ENCODE peak calls at places on chromosomes 1 and 21, in five cellular contexts. L is GM06990, D is fibroblast of the aortic adventitia, C is left ventricle myocardium inferior, K is astrocyte of the spinal cord. N is an unnamed sample.

GRCh38 chr1:119544165-119544762 is 37.3 kb downstream of the HSD3B1 start:
- DNase-seq in C (no peak), K (no peak), L (no peak), D (no peak), N (no peak)

GRCh38 chr1:184422490-184423233 is 35.8 kb downstream of the C1orf21 start:
- DNase-seq in K (no peak), L (no peak), D (no peak), C (no peak), N (no peak)

GRCh38 chr1:89833183-89834077 is 12.6 kb downstream of the LRRC8D start:
- DNase-seq in C (no peak), D (no peak), K (no peak), L (no peak), N (no peak)

GRCh38 chr1:83931658-83932253 is 67.2 kb downstream of the TTLL7 start:
- DNase-seq in C (no peak), D (peak; percentile 77), K (peak; percentile 62), L (peak; percentile 3), N (no peak)

GRCh38 chr1:35642472-35642955 is 1.2 kb upstream of the PSMB2 start:
- DNase-seq in K (no peak), L (peak; percentile 11), D (no peak), C (no peak), N (no peak)

GRCh38 chr1:190564117-190564516 is 86.5 kb upstream of the BRINP3 start:
- DNase-seq in L (no peak), K (no peak), C (no peak), D (no peak), N (no peak)

GRCh38 chr1:30353637-30354036 is 369.7 kb downstream of the MATN1 start:
- DNase-seq in K (no peak), D (no peak), C (no peak), L (no peak), N (no peak)

GRCh38 chr21:43299441-43300277 is 127.3 kb downstream of the SIK1 start:
- DNase-seq in C (peak; percentile 57), D (no peak), K (no peak), L (no peak), N (no peak)

GRCh38 chr1:46065405-46065804 is 67.0 kb downstream of the PIK3R3 start:
- DNase-seq in C (no peak), L (no peak), D (peak; percentile 2), K (no peak), N (no peak)

GRCh38 chr1:1204998-1205768 is 1.2 kb downstream of the TNFRSF18 start:
- DNase-seq in K (no peak), L (peak; percentile 8), D (no peak), C (peak; percentile 7), N (no peak)

GRCh38 chr1:1033009-1033587 is 13.2 kb downstream of the AGRN start:
- DNase-seq in K (peak; percentile 72), L (peak; percentile 95), D (peak; percentile 39), C (peak; percentile 65), N (peak; percentile 32)

GRCh38 chr1:182143154-182143657 is 81.7 kb upstream of the ZNF648 start:
- DNase-seq in C (peak; percentile 93), L (peak; percentile 35), D (peak; percentile 88), K (peak; percentile 83), N (peak; percentile 99)

GRCh38 chr1:63004868-63005267 is 220.9 kb downstream of the ATG4C start:
- DNase-seq in C (no peak), D (peak; percentile 12), L (no peak), K (peak; percentile 18), N (no peak)

GRCh38 chr1:230735447-230735846 is 11.7 kb upstream of the CAPN9 start:
- DNase-seq in C (no peak), K (no peak), D (no peak), L (no peak), N (no peak)

GRCh38 chr1:10917513-10918454 is 94.7 kb upstream of the TARDBP start:
- DNase-seq in D (no peak), C (no peak), K (no peak), L (no peak), N (no peak)

GRCh38 chr1:7360526-7360925 is 410.6 kb upstream of the VAMP3 start:
- DNase-seq in K (no peak), C (no peak), L (no peak), D (no peak), N (no peak)

GRCh38 chr1:63728611-63729226 is 45.1 kb upstream of the ROR1 start:
- DNase-seq in C (no peak), K (no peak), D (no peak), L (no peak), N (no peak)

GRCh38 chr1:60571811-60572210 is 498.2 kb upstream of the C1orf87 start:
- DNase-seq in D (peak; percentile 69), K (peak; percentile 65), L (no peak), C (no peak), N (no peak)

GRCh38 chr1:98053471-98054366 is 132.9 kb upstream of the DPYD start:
- DNase-seq in K (peak; percentile 84), C (peak; percentile 55), D (peak; percentile 68), L (peak; percentile 65), N (no peak)

GRCh38 chr21:41536076-41536826 is 28.3 kb upstream of the TMPRSS2 start:
- DNase-seq in C (no peak), D (no peak), L (no peak), K (no peak), N (no peak)

GRCh38 chr1:154760469-154760933 is 109.6 kb downstream of the KCNN3 start:
- DNase-seq in D (no peak), C (peak; percentile 60), L (peak; percentile 75), K (no peak), N (peak; percentile 48)

GRCh38 chr1:205279986-205280385 is 41.6 kb downstream of the NUAK2 start:
- DNase-seq in C (no peak), K (no peak), D (no peak), L (no peak), N (no peak)

GRCh38 chr1:91026777-91027176 is 4.9 kb upstream of the ZNF644 start:
- DNase-seq in L (no peak), K (no peak), D (peak; percentile 40), C (no peak), N (no peak)

GRCh38 chr1:150066838-150067183 is 765 bp upstream of the VPS45 start:
- DNase-seq in K (no peak), C (peak; percentile 47), L (no peak), D (no peak), N (no peak)

DNA sequence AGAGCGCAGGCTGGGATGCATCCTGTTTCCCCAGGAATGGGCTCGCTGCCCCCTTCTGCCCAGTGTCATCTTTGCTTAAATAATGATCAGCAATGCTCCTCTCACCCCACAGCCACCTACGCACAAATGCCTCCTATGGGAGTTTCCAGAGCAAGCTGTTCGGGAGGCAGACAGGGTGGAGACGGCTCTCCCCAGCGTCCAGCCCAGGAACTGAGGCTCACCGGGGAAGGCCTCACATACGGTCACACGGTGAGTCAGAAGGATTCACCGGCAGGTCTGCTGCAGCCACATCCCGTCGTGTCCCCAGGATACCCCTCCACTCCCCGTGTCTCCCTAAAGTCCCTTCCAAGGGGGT is 40.3 kb upstream of the RUNX3 start:
- DNase-seq in K (peak; percentile 63), L (no peak), C (no peak), D (peak; percentile 40), N (no peak)
- TF ChIP-seq CTCF in K (peak; percentile 34), L (no peak), C (no peak), D (peak; percentile 37), N (no peak)

DNA sequence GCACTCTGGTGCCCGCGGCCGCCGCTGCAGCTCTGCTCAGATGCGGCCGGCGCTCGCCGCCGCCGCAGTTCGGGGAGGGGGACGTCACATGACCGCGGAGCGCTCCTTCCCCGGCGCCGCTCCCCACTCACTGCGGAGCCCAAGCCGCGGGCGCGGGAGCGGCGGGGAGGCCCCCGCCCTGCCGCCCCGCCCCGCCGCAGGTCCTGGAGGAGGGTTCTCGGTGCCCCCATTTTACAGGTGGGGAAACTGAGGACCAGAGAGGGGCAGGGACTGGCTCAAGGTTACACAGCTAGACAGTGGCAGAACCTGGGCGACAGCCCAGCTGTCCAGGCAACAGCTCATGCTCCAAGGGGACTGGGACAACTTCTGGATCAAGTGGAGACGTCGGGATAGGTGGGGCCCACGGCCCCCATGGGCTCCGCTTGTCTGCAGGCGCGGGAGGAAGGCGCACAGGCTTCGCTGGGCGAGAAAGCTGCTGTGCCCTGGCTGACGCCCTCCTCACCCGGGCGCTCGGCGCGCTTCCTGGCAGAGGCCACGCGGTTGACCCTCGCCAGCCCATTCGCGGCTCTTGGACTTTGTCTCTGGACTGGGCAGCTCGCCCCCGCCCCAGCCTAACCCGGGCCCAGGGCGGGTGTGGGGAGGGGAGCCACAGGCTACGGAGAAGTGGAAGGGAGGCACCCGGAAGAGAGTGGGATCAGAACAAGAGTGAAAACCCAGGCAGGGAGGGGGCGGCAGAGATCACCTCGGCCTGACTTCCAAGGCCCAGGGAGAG is at the start of gene RAP1GAP:
- DNase-seq in D (no peak), C (no peak), L (no peak), K (no peak), N (no peak)
- TF ChIP-seq CTCF in D (no peak), C (no peak), L (peak; percentile 23), K (no peak), N (no peak)

DNA sequence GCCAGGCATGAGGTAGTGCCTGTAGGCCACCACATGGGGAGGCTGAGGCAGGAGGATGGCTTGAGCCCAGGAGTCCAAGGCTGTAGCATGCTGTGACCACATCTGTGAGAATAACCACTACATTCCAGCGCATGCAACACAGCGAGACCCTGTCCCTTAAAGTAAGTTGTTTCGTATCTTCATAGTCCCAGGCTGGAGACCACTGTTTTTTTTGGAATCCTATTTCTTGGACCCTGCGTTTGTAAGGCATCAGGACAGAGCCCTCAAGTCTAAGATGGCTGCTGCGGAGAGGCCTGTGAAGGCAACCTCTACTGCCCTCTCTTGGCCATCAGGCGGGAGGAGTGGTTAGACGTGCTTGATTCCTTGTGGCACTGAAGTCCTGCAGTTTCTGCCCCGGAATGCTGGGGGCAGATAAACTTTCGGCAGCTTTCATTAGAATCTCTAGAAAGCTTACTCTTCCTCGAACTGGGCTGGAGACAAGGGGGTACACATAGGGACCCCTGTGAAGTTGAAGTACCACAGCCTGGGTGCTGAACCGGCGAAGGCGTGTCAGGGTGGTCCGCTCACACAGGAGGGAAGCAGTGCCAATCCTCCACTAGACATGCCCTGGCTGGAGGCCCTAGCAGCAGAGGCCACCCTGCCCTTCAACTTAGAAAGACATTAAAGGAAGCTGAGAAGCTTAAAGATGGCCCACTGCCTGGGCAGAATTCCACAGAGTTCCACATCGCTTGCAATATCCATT is 36.6 kb downstream of the RABIF start:
- DNase-seq in D (peak; percentile 43), C (no peak), L (no peak), K (peak; percentile 43), N (no peak)
- TF ChIP-seq CTCF in D (peak; percentile 56), C (peak; percentile 40), L (peak; percentile 58), K (peak; percentile 61), N (no peak)

GRCh38 chr1:228871314-228872061 is 136.2 kb downstream of the RHOU start:
- DNase-seq in L (no peak), D (no peak), K (no peak), C (no peak), N (no peak)

GRCh38 chr1:228870041-228870713 is 134.9 kb downstream of the RHOU start:
- DNase-seq in K (no peak), D (no peak), C (no peak), L (no peak), N (no peak)

GRCh38 chr1:228869312-228869824 is 134.1 kb downstream of the RHOU start:
- DNase-seq in L (no peak), C (no peak), K (no peak), D (no peak), N (no peak)

GRCh38 chr1:228873714-228874113 is 138.4 kb downstream of the RHOU start:
- DNase-seq in D (no peak), C (no peak), L (no peak), K (no peak), N (no peak)

DNA sequence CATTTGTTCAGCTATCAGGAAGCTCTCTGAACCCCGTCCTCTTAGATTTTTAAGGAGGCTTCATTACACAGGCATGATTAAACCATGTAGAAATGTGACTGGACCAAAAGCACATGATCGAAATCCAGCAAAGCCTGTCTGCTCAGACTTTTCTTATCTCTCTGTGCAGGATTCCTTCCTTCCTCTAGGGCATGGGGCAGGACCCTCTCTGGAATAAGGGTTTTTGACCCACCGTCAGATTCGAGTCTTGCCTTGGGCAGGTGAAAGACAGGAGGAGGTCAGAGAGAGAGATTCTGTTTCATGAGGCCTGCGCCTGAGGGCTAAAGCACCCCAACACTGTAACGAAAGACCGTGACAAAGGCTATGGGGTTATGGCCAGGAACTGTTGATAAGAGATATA is 136.8 kb downstream of the RHOU start:
- DNase-seq in C (no peak), K (no peak), D (no peak), L (no peak), N (no peak)
- TF ChIP-seq CTCF in C (no peak), K (no peak), D (no peak), L (no peak), N (no peak)

N was measured in omental fat pad.